ENCODE peak calls at places on chromosomes 6 and 20, in seven cellular contexts. R, F, N, W, I, C and G are unnamed samples.

GRCh38 chr6:45045253-45045601 is 282.9 kb upstream of the RUNX2 start:
- DNase-seq in I (no peak), W (no peak), N (no peak), C (no peak), F (no peak), R (no peak), G (no peak)

GRCh38 chr20:41223112-41223511 is 85.8 kb downstream of the PLCG1 start:
- DNase-seq in N (no peak), R (no peak), F (peak), I (no peak), W (no peak), C (no peak), G (no peak)

GRCh38 chr6:26269406-26270120 is 95.4 kb upstream of the BTN3A2 start:
- DNase-seq in R (no peak), C (no peak), W (no peak), F (no peak), N (no peak), I (peak), G (no peak)

GRCh38 chr20:44465001-44465560 is 10.6 kb upstream of the TTPAL start:
- DNase-seq in N (no peak), C (no peak), I (no peak), R (no peak), W (no peak), F (no peak), G (no peak)

GRCh38 chr6:16883414-16883813 is 122.2 kb upstream of the ATXN1 start:
- DNase-seq in R (no peak), F (peak), I (no peak), N (no peak), W (no peak), C (no peak), G (no peak)

GRCh38 chr6:137845460-137845859 is 21.6 kb upstream of the TNFAIP3 start:
- DNase-seq in I (peak), R (no peak), N (peak), C (no peak), F (peak), W (no peak), G (no peak)

GRCh38 chr6:35092362-35093117 is 48.6 kb downstream of the TCP11 start:
- DNase-seq in N (no peak), R (no peak), C (no peak), I (no peak), W (no peak), F (peak), G (no peak)

GRCh38 chr20:62543470-62544302 is 67.9 kb upstream of the GATA5 start:
- DNase-seq in C (no peak), R (no peak), N (no peak), I (no peak), F (no peak), W (no peak), G (no peak)

GRCh38 chr20:61502433-61502832 is 250.4 kb downstream of the CDH4 start:
- DNase-seq in F (peak), R (no peak), C (no peak), I (no peak), W (no peak), N (no peak), G (no peak)

GRCh38 chr20:62805711-62806382 is 1.2 kb downstream of the OGFR start:
- DNase-seq in C (no peak), F (no peak), R (peak), N (peak), W (no peak), I (no peak), G (peak)

GRCh38 chr20:311603-312002 is 13.7 kb upstream of the SOX12 start:
- DNase-seq in I (no peak), W (no peak), R (no peak), C (no peak), F (no peak), N (no peak), G (no peak)

GRCh38 chr20:309306-309840 is 12.0 kb downstream of the ZCCHC3 start:
- DNase-seq in N (no peak), F (peak), I (no peak), W (no peak), R (no peak), C (no peak), G (no peak)

GRCh38 chr20:310645-311044 is 13.3 kb downstream of the ZCCHC3 start:
- DNase-seq in N (no peak), C (no peak), F (no peak), W (no peak), I (no peak), R (no peak), G (no peak)

GRCh38 chr20:308427-309038 is 11.2 kb downstream of the ZCCHC3 start:
- DNase-seq in N (no peak), C (no peak), F (no peak), I (no peak), W (no peak), R (no peak), G (no peak)

DNA sequence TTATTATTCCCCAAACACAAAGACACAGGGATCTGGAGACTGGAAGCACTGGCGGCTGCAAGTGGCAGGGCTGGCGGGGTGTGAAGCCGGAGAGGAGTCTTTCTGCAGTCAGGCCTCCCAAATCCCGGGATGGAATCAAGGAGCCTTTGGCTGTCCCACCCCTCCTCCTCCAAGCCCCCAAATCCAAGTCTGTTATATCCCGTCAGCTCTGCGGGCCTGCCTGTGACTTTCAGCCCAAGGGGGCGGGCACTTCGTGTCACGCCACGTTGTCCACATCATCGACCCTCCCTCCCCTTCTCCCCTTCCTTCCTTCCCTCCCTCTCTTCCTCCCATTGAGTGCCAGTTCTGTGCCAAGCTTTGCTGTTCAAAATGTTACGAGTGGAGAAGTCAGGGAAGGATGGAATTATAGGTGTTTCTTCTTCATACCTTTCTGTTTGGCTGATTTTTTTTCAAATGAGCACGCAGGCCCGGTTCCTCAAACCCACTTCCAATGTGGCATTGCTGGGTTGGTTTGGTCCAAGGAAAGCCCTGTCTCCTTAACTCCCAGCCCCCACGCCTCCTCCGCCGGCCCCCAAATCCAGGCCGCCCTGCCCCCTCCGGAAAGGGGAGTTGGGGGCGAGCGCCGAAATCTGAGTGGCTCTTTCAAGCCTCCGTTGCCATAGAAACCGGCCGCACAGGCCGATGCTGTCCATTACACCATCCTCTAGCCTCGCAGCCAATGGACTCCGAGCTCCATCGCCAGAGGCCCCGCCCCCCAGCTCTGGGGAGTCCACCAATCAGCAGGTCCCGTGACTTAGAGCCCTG is 12.7 kb downstream of the ZCCHC3 start:
- DNase-seq in N (peak), F (peak), R (peak), I (peak), W (peak), C (no peak), G (peak)
- TF ChIP-seq POLR2A in N (no peak), F (peak), R (no peak), I (no peak), W (no peak), C (no peak), G (peak)

GRCh38 chr6:85390105-85390728 is 59.7 kb upstream of the NT5E start:
- DNase-seq in N (no peak), W (peak), C (no peak), R (no peak), I (no peak), F (peak), G (no peak)
- TF ChIP-seq POLR2A in N (no peak), W (no peak), C (no peak), R (no peak), I (no peak), F (no peak), G (no peak)

GRCh38 chr6:151391021-151391470 is 313 bp downstream of the ZBTB2 start:
- DNase-seq in C (no peak), W (peak), I (peak), N (peak), F (peak), R (peak), G (peak)

GRCh38 chr6:151389640-151390275 is 1.6 kb downstream of the ZBTB2 start:
- DNase-seq in I (no peak), R (peak), N (peak), C (no peak), F (peak), W (no peak), G (peak)

GRCh38 chr6:151391471-151392428 is at the start of gene ZBTB2:
- DNase-seq in R (peak), W (peak), I (peak), C (no peak), N (peak), F (peak), G (peak)

GRCh38 chr6:151388997-151389639 is 2.2 kb downstream of the ZBTB2 start:
- DNase-seq in N (no peak), F (no peak), R (no peak), C (no peak), I (peak), W (no peak), G (peak)

GRCh38 chr6:151390276-151391020 is 911 bp downstream of the ZBTB2 start:
- DNase-seq in F (peak), N (peak), W (peak), R (peak), I (peak), C (peak), G (peak)
- TF ChIP-seq POLR2A in F (no peak), N (peak), W (peak), R (peak), I (peak), C (no peak), G (peak)

DNA sequence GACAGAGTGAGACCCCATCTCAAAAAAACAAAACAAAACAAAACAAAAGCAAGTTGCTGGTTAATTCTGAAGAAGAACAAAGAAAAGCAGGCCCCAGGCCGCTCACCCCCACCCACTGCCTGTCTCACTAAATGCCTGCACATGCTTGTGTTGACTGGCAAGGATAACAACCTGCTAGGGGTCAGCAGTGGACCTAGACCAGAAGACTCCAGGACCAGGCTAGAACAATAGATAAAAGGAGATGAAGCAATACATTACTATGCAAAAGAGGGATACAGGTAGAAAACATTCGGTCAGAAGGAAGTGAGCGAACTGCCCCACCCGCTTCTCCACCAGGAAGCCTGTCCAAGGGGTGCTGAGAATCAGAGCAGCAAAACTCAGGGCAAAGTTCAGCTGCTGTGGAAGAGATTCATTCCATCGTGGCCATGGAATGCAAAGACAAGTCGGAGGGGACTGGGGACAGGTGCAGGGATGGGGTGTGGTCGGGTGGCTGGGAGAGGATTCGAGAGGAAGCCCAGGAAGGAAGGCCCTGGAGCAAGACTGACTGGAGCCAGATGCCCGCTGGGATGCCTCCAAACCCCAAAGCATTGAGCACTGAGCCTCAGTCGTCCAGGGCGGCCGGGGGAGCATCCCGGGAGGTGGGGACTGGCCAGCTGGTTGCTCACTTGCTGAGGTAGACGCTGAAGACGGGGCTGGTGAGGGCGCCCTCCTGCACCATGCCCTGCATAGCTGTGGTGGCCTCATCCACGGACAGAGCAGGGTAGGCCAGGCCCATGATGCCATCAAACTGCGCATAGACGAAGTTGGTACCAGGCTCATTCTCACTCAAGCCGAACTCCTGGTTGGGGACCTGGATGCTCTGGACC is 5.3 kb downstream of the PGC start:
- DNase-seq in F (no peak), C (no peak), I (no peak), N (no peak), W (peak), R (no peak), G (no peak)
- TF ChIP-seq POLR2A in F (no peak), C (no peak), I (no peak), N (no peak), W (no peak), R (no peak), G (no peak)